ENCODE peak calls at places on chromosomes 12 and 14, in seven cellular contexts. P, R, X, L, H, N and M are unnamed samples.

GRCh38 chr14:38868415-38869290 is 234.4 kb downstream of the SEC23A start:
- DNase-seq in P (no peak), R (no peak), X (no peak), L (no peak), H (no peak), N (no peak), M (no peak)

GRCh38 chr14:61475316-61475715 is 153.9 kb downstream of the PRKCH start:
- DNase-seq in P (no peak), R (no peak), X (no peak), L (no peak), H (peak; percentile 86), N (peak; percentile 53), M (peak; percentile 41)

GRCh38 chr12:15230137-15230536 is 8.9 kb upstream of the RERG start:
- DNase-seq in P (no peak), R (no peak), X (no peak), L (no peak), H (no peak), N (no peak), M (no peak)

GRCh38 chr12:6430990-6431353 is 13.8 kb upstream of the CD27 start:
- DNase-seq in P (peak; percentile 46), R (no peak), X (peak; percentile 39), L (peak; percentile 41), H (no peak), N (no peak), M (no peak)

GRCh38 chr12:96985515-96986362 is 78.7 kb downstream of the NEDD1 start:
- DNase-seq in P (no peak), R (peak; percentile 83), X (peak; percentile 89), L (peak; percentile 32), H (peak; percentile 66), N (peak; percentile 19), M (peak; percentile 34)

GRCh38 chr12:26119391-26119981 is 5.4 kb downstream of the BHLHE41 start:
- DNase-seq in P (no peak), R (no peak), X (peak; percentile 65), L (no peak), H (peak; percentile 51), N (peak; percentile 50), M (no peak)

GRCh38 chr14:24056800-24057184 is 5.0 kb downstream of the CARMIL3 start:
- DNase-seq in P (no peak), R (no peak), X (no peak), L (no peak), H (no peak), N (no peak), M (no peak)

GRCh38 chr12:74977832-74978481 is 231.7 kb downstream of the KCNC2 start:
- DNase-seq in P (no peak), R (no peak), X (no peak), L (no peak), H (no peak), N (no peak), M (no peak)

GRCh38 chr12:111616177-111616623 is 17.1 kb upstream of the ATXN2 start:
- DNase-seq in P (no peak), R (no peak), X (no peak), L (no peak), H (no peak), N (no peak), M (no peak)

GRCh38 chr12:108730337-108731104 is 797 bp downstream of the CORO1C start:
- DNase-seq in P (peak; percentile 87), R (peak; percentile 88), X (peak; percentile 96), L (peak; percentile 65), H (peak; percentile 84), N (peak; percentile 61), M (peak; percentile 69)

GRCh38 chr14:96031691-96032090 is 7.5 kb upstream of the C14orf132 start:
- DNase-seq in P (no peak), R (no peak), X (no peak), L (no peak), H (no peak), N (no peak), M (no peak)

GRCh38 chr12:74370608-74371216 is 166.9 kb upstream of the ATXN7L3B start:
- DNase-seq in P (no peak), R (no peak), X (no peak), L (no peak), H (no peak), N (no peak), M (no peak)

GRCh38 chr12:53340398-53340797 is 4.2 kb upstream of the SP7 start:
- DNase-seq in P (no peak), R (no peak), X (peak; percentile 49), L (no peak), H (no peak), N (no peak), M (no peak)

GRCh38 chr12:130280226-130280625 is 57.5 kb upstream of the PIWIL1 start:
- DNase-seq in P (no peak), R (no peak), X (no peak), L (no peak), H (no peak), N (no peak), M (no peak)

GRCh38 chr12:112131686-112132085 is 6.3 kb downstream of the TRAFD1 start:
- DNase-seq in P (no peak), R (no peak), X (no peak), L (no peak), H (no peak), N (no peak), M (no peak)

GRCh38 chr12:120225200-120225558 is 24.3 kb upstream of the RPLP0 start:
- DNase-seq in P (no peak), R (no peak), X (peak; percentile 67), L (no peak), H (peak; percentile 73), N (no peak), M (no peak)

GRCh38 chr12:61095131-61095530 is 1165.1 kb upstream of the USP15 start:
- DNase-seq in P (no peak), R (no peak), X (no peak), L (no peak), H (no peak), N (no peak), M (no peak)

GRCh38 chr14:64993263-64993662 is 6.6 kb downstream of the FNTB start:
- DNase-seq in P (no peak), R (no peak), X (no peak), L (no peak), H (no peak), N (no peak), M (no peak)

GRCh38 chr12:46915082-46915481 is 89.3 kb upstream of the SLC38A4 start:
- DNase-seq in P (no peak), R (no peak), X (no peak), L (peak; percentile 23), H (no peak), N (no peak), M (no peak)

GRCh38 chr12:113271853-113272561 is 50.7 kb downstream of the TPCN1 start:
- DNase-seq in P (peak; percentile 93), R (no peak), X (peak; percentile 59), L (no peak), H (no peak), N (no peak), M (peak; percentile 52)

GRCh38 chr12:101830391-101831325 is at the start of gene GNPTAB:
- DNase-seq in P (peak; percentile 96), R (peak; percentile 99), X (peak; percentile 99), L (peak; percentile 95), H (peak; percentile 96), N (peak; percentile 95), M (peak; percentile 99)

GRCh38 chr12:53791735-53792326 is 40.1 kb upstream of the CISTR start:
- DNase-seq in P (no peak), R (no peak), X (peak; percentile 89), L (peak; percentile 14), H (peak; percentile 38), N (no peak), M (no peak)

GRCh38 chr12:111361717-111362576 is 6.9 kb downstream of the PHETA1 start:
- DNase-seq in P (no peak), R (peak; percentile 79), X (no peak), L (peak; percentile 90), H (no peak), N (no peak), M (no peak)

GRCh38 chr12:106987846-106988245 is 900 bp upstream of the MTERF2 start:
- DNase-seq in P (no peak), R (no peak), X (peak; percentile 70), L (no peak), H (peak; percentile 34), N (no peak), M (no peak)
- H3K27ac ChIP-seq in P (peak overlapping the region; percentile 91), R (peak overlapping the region; percentile 65), X (no peak overlapping the region), L (no peak overlapping the region), H (no peak overlapping the region), N (no peak overlapping the region), M (no peak overlapping the region)

GRCh38 chr12:51198568-51199400 is 19.1 kb downstream of the POU6F1 start:
- DNase-seq in P (no peak), R (no peak), X (no peak), L (no peak), H (no peak), N (no peak), M (no peak)

GRCh38 chr12:51200806-51201205 is 17.1 kb downstream of the POU6F1 start:
- DNase-seq in P (no peak), R (no peak), X (no peak), L (no peak), H (no peak), N (no peak), M (no peak)

GRCh38 chr12:51197736-51198567 is 19.9 kb downstream of the POU6F1 start:
- DNase-seq in P (no peak), R (peak; percentile 75), X (no peak), L (no peak), H (no peak), N (no peak), M (no peak)

GRCh38 chr12:51199546-51199945 is 18.3 kb downstream of the POU6F1 start:
- DNase-seq in P (no peak), R (no peak), X (no peak), L (no peak), H (no peak), N (no peak), M (no peak)

GRCh38 chr12:51200156-51200555 is 17.7 kb downstream of the POU6F1 start:
- DNase-seq in P (no peak), R (no peak), X (no peak), L (no peak), H (no peak), N (no peak), M (no peak)
- TF ChIP-seq CTCF in P (no peak), R (no peak), X (no peak), L (no peak), H (no peak), N (no peak), M (no peak)

GRCh38 chr12:45462506-45462905 is 246.6 kb downstream of the ANO6 start:
- DNase-seq in P (no peak), R (no peak), X (no peak), L (no peak), H (no peak), N (no peak), M (no peak)

GRCh38 chr12:45464699-45465098 is 248.8 kb downstream of the ANO6 start:
- DNase-seq in P (no peak), R (no peak), X (peak; percentile 67), L (no peak), H (peak; percentile 32), N (no peak), M (no peak)

GRCh38 chr12:45458238-45458637 is 242.3 kb downstream of the ANO6 start:
- DNase-seq in P (no peak), R (no peak), X (no peak), L (no peak), H (no peak), N (no peak), M (no peak)

GRCh38 chr12:45458854-45459807 is 243.2 kb downstream of the ANO6 start:
- DNase-seq in P (no peak), R (no peak), X (no peak), L (no peak), H (no peak), N (no peak), M (no peak)
- H3K27ac ChIP-seq in P (peak overlapping the region; percentile 81), R (peak overlapping the region; percentile 16), X (no peak overlapping the region), L (no peak overlapping the region), H (no peak overlapping the region), N (no peak overlapping the region), M (no peak overlapping the region)

GRCh38 chr12:66149702-66150398 is 19.3 kb upstream of the LLPH start:
- DNase-seq in P (no peak), R (no peak), X (peak; percentile 55), L (no peak), H (no peak), N (no peak), M (no peak)
- TF ChIP-seq CTCF in P (no peak), R (peak; percentile 18), X (peak; percentile 62), L (no peak), H (peak; percentile 21), N (no peak), M (no peak)